ENCODE peak calls at places on chromosomes 3 and 15, in eight cellular contexts. I is A549; E is CD4-positive, alpha-beta T cell; X is GM13976; M is fibroblast of pulmonary artery; K is upper lobe of right lung; O is fibroblast of mammary gland; V is endothelial cell of umbilical vein. C is an unnamed sample.

GRCh38 chr3:194203482-194204035 is 67.6 kb downstream of the HES1 start:
- DNase-seq in I (no peak), E (peak), X (peak), M (no peak), K (no peak), O (no peak), V (no peak), C (no peak)

GRCh38 chr3:45306406-45307008 is 80.4 kb upstream of the TMEM158 start:
- DNase-seq in I (no peak), E (no peak), X (no peak), M (no peak), K (no peak), O (no peak), V (no peak), C (no peak)

GRCh38 chr3:34889641-34890040 is 749.7 kb upstream of the ARPP21 start:
- DNase-seq in I (no peak), E (no peak), X (no peak), M (no peak), K (no peak), O (no peak), V (no peak), C (no peak)

GRCh38 chr3:122668930-122669730 is 11.5 kb upstream of the PARP14 start:
- DNase-seq in I (peak), E (no peak), X (no peak), M (peak), K (no peak), O (peak), V (no peak), C (no peak)

GRCh38 chr3:187974857-187975257 is 179.1 kb upstream of the LPP start:
- DNase-seq in I (no peak), E (no peak), X (no peak), M (no peak), K (no peak), O (no peak), V (no peak), C (no peak)

GRCh38 chr15:60379466-60380274 is 18.1 kb downstream of the ANXA2 start:
- DNase-seq in I (no peak), E (no peak), X (no peak), M (peak), K (no peak), O (peak), V (no peak), C (no peak)

GRCh38 chr3:45088959-45089358 is 57.2 kb downstream of the CDCP1 start:
- DNase-seq in I (no peak), E (no peak), X (no peak), M (no peak), K (no peak), O (no peak), V (no peak), C (no peak)

GRCh38 chr15:25901841-25902610 is 38.9 kb upstream of the ATP10A start:
- DNase-seq in I (no peak), E (no peak), X (no peak), M (no peak), K (no peak), O (no peak), V (no peak), C (no peak)

GRCh38 chr3:71542548-71543370 is 40.8 kb downstream of the FOXP1 start:
- DNase-seq in I (no peak), E (no peak), X (no peak), M (peak), K (peak), O (peak), V (peak), C (no peak)

GRCh38 chr15:84981711-84982300 is at the start of gene PDE8A:
- DNase-seq in I (peak), E (peak), X (peak), M (peak), K (no peak), O (peak), V (peak), C (no peak)

GRCh38 chr3:113873814-113874526 is 35.4 kb downstream of the GRAMD1C start:
- DNase-seq in I (no peak), E (no peak), X (no peak), M (no peak), K (no peak), O (no peak), V (no peak), C (no peak)

GRCh38 chr15:25742008-25742407 is 121.1 kb downstream of the ATP10A start:
- DNase-seq in I (no peak), E (no peak), X (no peak), M (no peak), K (no peak), O (no peak), V (no peak), C (no peak)

GRCh38 chr3:18649666-18650363 is 224.7 kb upstream of the SATB1 start:
- DNase-seq in I (no peak), E (peak), X (peak), M (no peak), K (no peak), O (no peak), V (no peak), C (no peak)

GRCh38 chr3:126104742-126105605 is 21.1 kb upstream of the SLC41A3 start:
- DNase-seq in I (no peak), E (no peak), X (peak), M (no peak), K (no peak), O (no peak), V (no peak), C (no peak)

GRCh38 chr15:77208222-77208621 is 137.3 kb upstream of the TSPAN3 start:
- DNase-seq in I (no peak), E (no peak), X (no peak), M (no peak), K (no peak), O (no peak), V (peak), C (no peak)

GRCh38 chr3:52211268-52211891 is 13.4 kb downstream of the ALAS1 start:
- DNase-seq in I (no peak), E (no peak), X (no peak), M (no peak), K (no peak), O (no peak), V (no peak), C (no peak)

GRCh38 chr3:184250167-184250828 is 826 bp downstream of the EEF1AKMT4 start:
- DNase-seq in I (peak), E (peak), X (peak), M (peak), K (peak), O (peak), V (peak), C (peak)

GRCh38 chr3:81419196-81419595 is 342.2 kb downstream of the GBE1 start:
- DNase-seq in I (peak), E (no peak), X (peak), M (peak), K (no peak), O (peak), V (peak), C (no peak)
- TF ChIP-seq CTCF in I (peak), E (no peak), X (no peak), M (peak), K (peak), O (peak), V (peak), C (peak)

GRCh38 chr15:74781673-74782595 is at the start of gene CSK:
- DNase-seq in I (peak), E (peak), X (peak), M (peak), K (peak), O (peak), V (peak), C (no peak)
- TF ChIP-seq CTCF in I (peak), E (peak), X (peak), M (peak), K (peak), O (peak), V (peak), C (peak)

DNA sequence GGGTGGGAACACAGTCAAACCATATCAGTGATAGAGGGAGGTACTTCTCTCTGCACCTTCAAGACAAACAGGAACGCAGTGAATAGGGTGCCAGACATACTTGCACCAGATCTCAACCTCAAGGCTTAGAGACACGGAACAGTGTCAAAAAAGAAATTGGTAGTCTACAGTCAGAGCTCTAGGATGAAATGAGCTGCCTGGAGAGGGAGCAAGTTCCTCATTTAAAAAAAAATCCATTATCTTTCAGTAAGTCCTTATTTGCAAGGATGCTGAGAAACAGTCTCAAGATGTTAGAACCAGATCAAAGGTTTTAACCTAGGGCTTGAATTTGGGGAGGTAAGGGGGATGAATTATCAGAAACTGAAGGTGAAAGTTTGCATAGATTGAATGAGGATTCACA is 20.2 kb upstream of the LMCD1 start:
- DNase-seq in I (no peak), E (no peak), X (no peak), M (no peak), K (no peak), O (peak), V (peak), C (no peak)
- TF ChIP-seq CTCF in I (no peak), E (no peak), X (no peak), M (no peak), K (no peak), O (peak), V (no peak), C (peak)

DNA sequence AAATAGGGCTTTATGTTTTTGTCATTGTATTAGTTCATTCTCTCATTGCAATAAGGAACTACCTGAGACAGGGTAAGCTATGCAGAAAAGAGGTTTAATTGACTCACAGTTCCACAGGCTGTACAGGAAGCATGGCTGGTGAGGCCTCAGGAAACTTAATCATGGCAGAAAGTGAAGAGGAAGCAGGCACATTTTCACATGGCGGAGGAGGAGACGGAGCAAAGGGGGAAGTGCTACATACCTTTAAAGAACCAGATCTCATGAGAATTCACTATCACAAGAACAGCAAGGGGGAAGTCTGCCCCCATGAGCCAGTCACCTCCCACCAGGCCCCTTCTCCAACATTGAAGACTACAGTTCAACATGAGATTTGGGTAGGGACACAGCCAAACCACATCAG is 25.6 kb downstream of the CEP63 start:
- DNase-seq in I (no peak), E (no peak), X (no peak), M (no peak), K (no peak), O (no peak), V (no peak), C (no peak)
- TF ChIP-seq CTCF in I (no peak), E (no peak), X (no peak), M (no peak), K (no peak), O (no peak), V (no peak), C (no peak)

GRCh38 chr3:186421946-186422345 is 59.9 kb upstream of the DGKG start:
- DNase-seq in I (no peak), E (no peak), X (no peak), M (no peak), K (no peak), O (peak), V (no peak), C (no peak)

GRCh38 chr3:186427627-186428026 is 65.6 kb upstream of the DGKG start:
- DNase-seq in I (no peak), E (no peak), X (no peak), M (no peak), K (no peak), O (no peak), V (no peak), C (no peak)

GRCh38 chr3:186425788-186426730 is 64.0 kb upstream of the DGKG start:
- DNase-seq in I (peak), E (no peak), X (no peak), M (peak), K (no peak), O (peak), V (no peak), C (no peak)
- TF ChIP-seq CTCF in I (no peak), E (no peak), X (no peak), M (peak), K (peak), O (peak), V (no peak), C (peak)

GRCh38 chr3:179068779-179069530 is 2.7 kb downstream of the ZMAT3 start:
- DNase-seq in I (peak), E (peak), X (no peak), M (peak), K (no peak), O (peak), V (peak), C (no peak)
- TF ChIP-seq CTCF in I (peak), E (no peak), X (peak), M (peak), K (peak), O (peak), V (peak), C (peak)

DNA sequence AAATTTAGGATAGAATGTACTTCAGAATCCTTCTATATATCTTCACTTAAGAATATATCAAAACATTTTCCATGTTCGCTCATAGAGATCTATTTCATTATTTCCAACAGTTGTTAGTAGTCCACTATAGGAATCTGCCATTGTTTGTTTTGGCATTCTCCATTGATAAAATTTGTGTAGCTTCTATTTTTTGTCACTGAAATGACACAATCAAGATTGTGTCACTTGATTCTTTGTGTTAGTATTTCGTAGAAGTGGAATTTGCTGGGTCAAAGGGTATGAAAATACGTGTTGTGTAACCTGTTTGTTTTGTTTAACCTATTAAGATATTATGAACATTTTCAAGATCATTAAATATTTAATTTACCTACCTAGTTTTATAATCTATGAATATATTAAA is 15.9 kb upstream of the GPR156 start:
- DNase-seq in I (no peak), E (no peak), X (no peak), M (peak), K (no peak), O (no peak), V (no peak), C (no peak)
- TF ChIP-seq CTCF in I (no peak), E (no peak), X (no peak), M (no peak), K (no peak), O (no peak), V (no peak), C (no peak)

GRCh38 chr3:28601291-28601690 is 252.7 kb upstream of the AZI2 start:
- DNase-seq in I (no peak), E (no peak), X (no peak), M (no peak), K (no peak), O (no peak), V (no peak), C (no peak)
- TF ChIP-seq CTCF in I (no peak), E (no peak), X (no peak), M (no peak), K (no peak), O (no peak), V (no peak), C (no peak)

GRCh38 chr3:186400677-186401076 is 38.6 kb upstream of the DGKG start:
- DNase-seq in I (no peak), E (no peak), X (no peak), M (no peak), K (no peak), O (peak), V (no peak), C (no peak)

GRCh38 chr3:186400026-186400425 is 38.0 kb upstream of the DGKG start:
- DNase-seq in I (no peak), E (no peak), X (no peak), M (no peak), K (no peak), O (no peak), V (no peak), C (no peak)

DNA sequence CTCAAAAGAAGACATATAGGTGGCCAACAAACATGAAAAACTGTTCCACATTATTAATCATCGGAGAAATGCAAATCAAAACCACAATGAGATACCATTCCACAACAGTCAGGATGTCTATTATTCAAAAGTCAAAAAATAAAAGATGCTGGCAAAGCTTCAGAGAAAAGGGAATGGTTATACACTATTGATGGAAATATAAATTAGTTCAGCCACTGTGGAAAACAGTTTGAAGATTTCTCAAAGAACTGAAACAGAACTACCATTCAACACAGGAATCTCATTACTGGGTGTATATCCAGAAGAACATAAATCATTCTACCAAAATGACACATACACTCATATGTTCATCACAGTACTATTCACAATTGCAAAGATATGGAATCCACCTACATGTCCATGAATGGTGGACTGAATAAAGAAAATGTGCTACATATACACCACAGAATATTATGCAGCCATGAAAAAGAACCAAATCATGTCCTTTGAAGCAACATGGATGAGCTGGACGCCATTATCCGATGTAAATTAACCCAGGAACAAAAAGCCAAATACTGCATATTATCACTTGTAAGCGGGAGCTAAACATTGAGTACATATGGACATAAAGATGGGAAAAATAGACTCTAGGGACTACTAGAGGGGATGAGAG is 32.7 kb upstream of the DGKG start:
- DNase-seq in I (no peak), E (no peak), X (no peak), M (no peak), K (no peak), O (no peak), V (no peak), C (no peak)
- TF ChIP-seq CTCF in I (no peak), E (no peak), X (no peak), M (no peak), K (no peak), O (no peak), V (no peak), C (no peak)

GRCh38 chr3:197949767-197950660 is at the start of gene RPL35A:
- DNase-seq in I (peak), E (peak), X (peak), M (peak), K (peak), O (peak), V (peak), C (no peak)
- TF ChIP-seq CTCF in I (no peak), E (no peak), X (no peak), M (no peak), K (no peak), O (no peak), V (no peak), C (no peak)